ENCODE peak calls at places on chromosomes 11 and 22, in seven cellular contexts. D is CD8-positive, alpha-beta T cell; S is right atrium auricular region; Z is spleen; A is fibroblast of lung; B is cardiac fibroblast; M is GM06990. K is an unnamed sample.

GRCh38 chr22:42805998-42806481 is 51.0 kb downstream of the ARFGAP3 start:
- DNase-seq in Z (no peak), A (peak), M (no peak), D (no peak), S (peak), B (peak), K (no peak)

GRCh38 chr11:3203221-3204043 is 15.2 kb downstream of the MRGPRG start:
- DNase-seq in D (no peak), Z (peak), B (peak), M (no peak), S (no peak), A (peak), K (no peak)

GRCh38 chr11:63212742-63213141 is 30.7 kb downstream of the SLC22A25 start:
- DNase-seq in B (peak), S (no peak), M (no peak), D (no peak), Z (no peak), A (peak), K (no peak)

GRCh38 chr11:44842219-44842618 is 108.5 kb downstream of the TP53I11 start:
- DNase-seq in S (no peak), B (peak), D (no peak), Z (no peak), M (no peak), A (peak), K (no peak)

GRCh38 chr11:2382927-2383822 is 6.1 kb downstream of the CD81 start:
- DNase-seq in D (no peak), M (no peak), B (peak), Z (peak), A (no peak), S (peak), K (no peak)

GRCh38 chr11:70522613-70523311 is 124.4 kb downstream of the CTTN start:
- DNase-seq in Z (peak), B (no peak), M (no peak), S (no peak), D (no peak), A (peak), K (no peak)

GRCh38 chr11:68970921-68971636 is 9.7 kb downstream of the MRGPRD start:
- DNase-seq in B (no peak), M (no peak), D (no peak), A (no peak), Z (peak), S (no peak), K (no peak)

GRCh38 chr11:103175461-103176129 is 66.4 kb downstream of the DYNC2H1 start:
- DNase-seq in Z (no peak), A (no peak), M (no peak), B (no peak), D (no peak), S (no peak), K (no peak)

GRCh38 chr11:64687204-64687603 is 35.8 kb downstream of the NRXN2 start:
- DNase-seq in A (no peak), S (no peak), M (no peak), Z (peak), B (peak), D (no peak), K (no peak)

GRCh38 chr11:78202733-78203167 is 14.0 kb downstream of the USP35 start:
- DNase-seq in M (no peak), A (no peak), S (no peak), Z (peak), B (no peak), D (peak), K (no peak)

GRCh38 chr11:5007561-5007960 is 12.9 kb downstream of the OR51L1 start:
- DNase-seq in B (no peak), A (no peak), D (no peak), Z (no peak), S (no peak), M (no peak), K (no peak)

GRCh38 chr11:94926698-94927237 is 46.6 kb downstream of the CWC15 start:
- DNase-seq in M (no peak), D (no peak), S (peak), B (peak), A (peak), Z (no peak), K (no peak)

GRCh38 chr22:27775087-27775697 is 26.4 kb downstream of the MN1 start:
- DNase-seq in D (no peak), S (no peak), B (peak), Z (no peak), A (peak), M (no peak), K (no peak)

GRCh38 chr11:96267490-96268010 is 75.4 kb downstream of the MAML2 start:
- DNase-seq in A (no peak), Z (no peak), B (no peak), D (no peak), M (peak), S (no peak), K (no peak)

GRCh38 chr11:2813141-2813908 is 72.2 kb downstream of the CDKN1C start:
- DNase-seq in D (no peak), S (no peak), Z (peak), A (peak), B (peak), M (no peak), K (no peak)

GRCh38 chr11:68445531-68446035 is 15.0 kb upstream of the PPP6R3 start:
- DNase-seq in S (no peak), Z (peak), B (no peak), M (no peak), A (no peak), D (no peak), K (no peak)

GRCh38 chr22:38040953-38041759 is 16.0 kb upstream of the PICK1 start:
- DNase-seq in M (no peak), D (no peak), Z (no peak), S (no peak), B (no peak), A (peak), K (no peak)

GRCh38 chr11:65186701-65187100 is 5.0 kb downstream of the CAPN1 start:
- DNase-seq in B (no peak), M (no peak), S (no peak), Z (no peak), A (no peak), D (no peak), K (no peak)

GRCh38 chr11:77705195-77705876 is 67.7 kb upstream of the CLNS1A start:
- DNase-seq in B (peak), D (no peak), A (peak), M (no peak), S (no peak), Z (no peak), K (no peak)

GRCh38 chr11:19566583-19567379 is 145.9 kb upstream of the NAV2 start:
- DNase-seq in B (no peak), S (no peak), M (no peak), Z (no peak), D (no peak), A (no peak), K (no peak)

GRCh38 chr11:33266418-33267215 is 9.4 kb downstream of the HIPK3 start:
- DNase-seq in B (peak), A (peak), S (peak), D (no peak), M (no peak), Z (no peak), K (no peak)

GRCh38 chr11:85874265-85874664 is 19.1 kb downstream of the CCDC83 start:
- DNase-seq in A (peak), Z (no peak), B (no peak), D (no peak), M (no peak), S (no peak), K (no peak)

GRCh38 chr11:109734602-109735001 is 312.6 kb downstream of the C11orf87 start:
- DNase-seq in S (no peak), A (peak), M (no peak), B (peak), D (no peak), Z (no peak), K (no peak)

GRCh38 chr22:19304547-19304946 is 13.0 kb upstream of the CLTCL1 start:
- DNase-seq in D (no peak), A (no peak), Z (no peak), B (no peak), S (no peak), M (no peak), K (no peak)

GRCh38 chr11:68843703-68844312 is 2.1 kb upstream of the CPT1A start:
- DNase-seq in B (peak), M (peak), Z (peak), D (peak), A (peak), S (no peak), K (no peak)

GRCh38 chr11:22778642-22779041 is 51.0 kb downstream of the SVIP start:
- DNase-seq in Z (no peak), D (no peak), B (no peak), S (no peak), A (no peak), M (no peak), K (no peak)

GRCh38 chr11:86688398-86689179 is 16.2 kb upstream of the ME3 start:
- DNase-seq in M (no peak), S (no peak), Z (no peak), D (no peak), A (peak), B (peak), K (no peak)

GRCh38 chr22:24976442-24977218 is 24.1 kb downstream of the KIAA1671 start:
- DNase-seq in Z (no peak), M (no peak), S (no peak), D (no peak), B (no peak), A (no peak), K (no peak)

GRCh38 chr22:24973867-24974266 is 21.4 kb downstream of the KIAA1671 start:
- DNase-seq in Z (no peak), D (no peak), S (no peak), M (no peak), B (no peak), A (no peak), K (no peak)

GRCh38 chr22:24975125-24975640 is 22.7 kb downstream of the KIAA1671 start:
- DNase-seq in M (no peak), D (no peak), A (no peak), Z (no peak), B (no peak), S (no peak), K (no peak)

GRCh38 chr22:24977370-24978230 is 25.1 kb downstream of the KIAA1671 start:
- DNase-seq in M (no peak), Z (no peak), B (peak), A (no peak), S (peak), D (no peak), K (no peak)

GRCh38 chr22:24975813-24976341 is 23.4 kb downstream of the KIAA1671 start:
- DNase-seq in A (peak), Z (no peak), B (peak), S (peak), D (no peak), M (no peak), K (no peak)
- H3K4me3 ChIP-seq in A (no peak), Z (no peak), B (no peak), S (peak), D (no peak), M (no peak), K (no peak)

GRCh38 chr22:33897621-33897910 is 22.7 kb downstream of the LARGE1 start:
- DNase-seq in D (no peak), B (no peak), A (no peak), Z (no peak), M (no peak), S (no peak), K (no peak)

GRCh38 chr22:33896154-33896800 is 24.0 kb downstream of the LARGE1 start:
- DNase-seq in A (no peak), D (no peak), M (peak), Z (no peak), B (no peak), S (no peak), K (no peak)

GRCh38 chr22:33898121-33898520 is 22.2 kb downstream of the LARGE1 start:
- DNase-seq in M (no peak), B (no peak), A (no peak), Z (no peak), S (no peak), D (no peak), K (no peak)

GRCh38 chr22:33895444-33895843 is 24.8 kb downstream of the LARGE1 start:
- DNase-seq in S (no peak), B (no peak), Z (no peak), M (no peak), D (no peak), A (no peak), K (no peak)

GRCh38 chr22:33896801-33897620 is 23.3 kb downstream of the LARGE1 start:
- DNase-seq in A (peak), Z (no peak), S (no peak), D (no peak), M (peak), B (no peak), K (no peak)
- H3K4me3 ChIP-seq in A (no peak), Z (no peak), S (no peak), D (no peak), M (peak), B (no peak), K (no peak)

GRCh38 chr22:48424661-48425060 is 1403.0 kb downstream of the BRD1 start:
- DNase-seq in B (no peak), A (no peak), M (no peak), S (no peak), Z (no peak), D (no peak), K (no peak)
- H3K4me3 ChIP-seq in B (no peak), A (no peak), M (no peak), S (no peak), Z (no peak), D (no peak), K (no peak)

DNA sequence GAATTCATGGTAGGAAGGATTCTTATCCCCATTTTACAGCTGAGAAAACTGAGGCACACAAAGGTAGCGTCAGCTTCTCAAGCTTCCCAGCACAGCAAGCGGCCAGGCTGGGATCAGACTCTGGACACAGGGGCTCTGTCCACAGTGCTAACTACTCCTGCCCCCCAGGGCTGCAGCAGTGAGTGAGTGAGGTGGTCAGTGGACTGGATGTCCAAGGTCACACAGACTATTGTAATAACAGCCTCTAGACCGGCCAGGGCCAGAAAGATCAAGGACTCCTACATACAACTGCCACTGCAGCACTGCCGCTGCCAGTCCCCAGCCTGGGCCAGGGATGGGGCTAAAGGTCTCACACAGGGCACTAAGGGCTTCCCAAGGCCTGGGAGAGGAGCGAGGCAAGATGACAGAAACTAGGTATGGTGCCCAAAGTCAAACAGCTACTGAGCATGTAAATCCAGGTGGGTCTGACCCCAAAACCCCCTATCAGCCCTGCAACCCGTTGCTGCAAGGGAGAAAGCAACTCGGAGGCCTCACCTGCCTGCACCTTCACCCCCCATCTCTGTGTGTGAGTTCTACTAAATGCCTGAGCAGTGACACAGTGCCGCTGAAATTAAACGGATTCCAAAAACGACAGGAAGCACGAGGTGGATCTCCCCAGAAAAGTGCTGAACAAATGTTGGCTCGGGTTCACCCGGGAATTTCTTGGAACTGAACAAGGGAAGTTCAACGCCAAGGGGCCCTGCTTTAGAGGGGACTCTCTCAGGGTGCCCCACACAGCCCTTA is 161.8 kb upstream of the GRK3 start:
- DNase-seq in A (peak), M (no peak), D (no peak), Z (no peak), B (peak), S (no peak), K (no peak)
- H3K4me3 ChIP-seq in A (peak), M (no peak), D (no peak), Z (no peak), B (peak), S (peak), K (peak)

GRCh38 chr11:72208281-72208680 is 8.3 kb upstream of the FOLR2 start:
- DNase-seq in B (no peak), A (no peak), S (peak), Z (no peak), D (no peak), M (no peak), K (no peak)
- H3K4me3 ChIP-seq in B (no peak), A (no peak), S (no peak), Z (peak), D (no peak), M (no peak), K (no peak)

GRCh38 chr22:39115976-39116621 is 19.1 kb downstream of the APOBEC3H start:
- DNase-seq in A (no peak), D (no peak), M (no peak), B (no peak), Z (no peak), S (no peak), K (no peak)

GRCh38 chr22:39115570-39115969 is 18.5 kb downstream of the APOBEC3H start:
- DNase-seq in Z (no peak), S (no peak), A (no peak), B (no peak), D (no peak), M (no peak), K (no peak)

GRCh38 chr22:39110631-39111561 is 13.9 kb downstream of the APOBEC3H start:
- DNase-seq in B (no peak), M (no peak), S (no peak), A (no peak), Z (no peak), D (no peak), K (no peak)

GRCh38 chr22:39117585-39118191 is 20.6 kb downstream of the APOBEC3H start:
- DNase-seq in Z (peak), A (peak), D (peak), M (peak), S (no peak), B (peak), K (no peak)

DNA sequence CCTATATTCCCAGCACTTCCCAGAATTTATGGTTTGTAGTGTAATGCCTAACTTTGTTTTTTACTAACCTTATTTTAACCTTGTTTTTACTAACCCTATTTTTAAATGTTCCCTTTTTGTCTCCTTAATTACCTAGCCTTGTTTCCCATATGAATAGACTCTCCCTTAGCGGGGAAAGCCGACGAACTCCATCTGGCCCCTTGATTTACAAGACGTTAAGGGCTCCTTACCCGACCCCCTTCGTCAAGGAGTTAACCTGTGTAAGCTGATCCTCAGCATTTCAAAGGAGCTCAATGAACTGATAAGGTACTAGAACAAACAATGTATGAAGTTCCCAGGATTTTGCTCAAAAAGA is 17.1 kb downstream of the APOBEC3H start:
- DNase-seq in A (no peak), B (no peak), D (no peak), M (no peak), S (no peak), Z (no peak), K (no peak)
- H3K4me3 ChIP-seq in A (no peak), B (no peak), D (no peak), M (no peak), S (no peak), Z (no peak), K (no peak)

GRCh38 chr11:16809901-16810668 is 71.6 kb downstream of the C11orf58 start:
- DNase-seq in S (peak), B (peak), D (no peak), M (no peak), Z (peak), A (peak), K (no peak)
- H3K4me3 ChIP-seq in S (no peak), B (no peak), D (no peak), M (no peak), Z (no peak), A (no peak), K (no peak)

K was measured in vagina.